ENCODE peak calls at places on chromosomes 13 and 19, in seven cellular contexts. Q is mesendoderm, U is H1, D is mesenchymal stem cell, K is H9, I is trophoblast cell, L is IMR-90. X is an unnamed sample.

GRCh38 chr13:98842074-98842473 is 89.6 kb upstream of the SLC15A1 start:
- DNase-seq in Q (no peak), L (no peak), I (no peak), D (no peak), K (no peak), U (no peak), X (no peak)

GRCh38 chr19:18612772-18613588 is at the start of gene TMEM59L:
- DNase-seq in D (no peak), U (peak), K (no peak), L (no peak), I (no peak), Q (no peak), X (no peak)

GRCh38 chr19:14775855-14776254 is 2.5 kb downstream of the ADGRE2 start:
- DNase-seq in D (no peak), I (peak), K (peak), Q (no peak), U (peak), L (no peak), X (no peak)

GRCh38 chr13:40340368-40341085 is 325.9 kb downstream of the FOXO1 start:
- DNase-seq in D (no peak), L (no peak), I (peak), Q (peak), U (no peak), K (no peak), X (peak)

GRCh38 chr13:65530688-65531087 is 1699.4 kb downstream of the PCDH9 start:
- DNase-seq in K (no peak), L (no peak), U (no peak), D (peak), I (no peak), Q (no peak), X (no peak)

GRCh38 chr19:1259873-1260748 is 9.0 kb upstream of the CIRBP start:
- DNase-seq in I (peak), Q (peak), K (no peak), L (no peak), D (no peak), U (no peak), X (no peak)

GRCh38 chr19:43505941-43506340 is 1.4 kb upstream of the PHLDB3 start:
- DNase-seq in I (no peak), U (no peak), D (no peak), Q (no peak), K (no peak), L (no peak), X (no peak)

GRCh38 chr19:4061178-4061682 is 5.5 kb downstream of the ZBTB7A start:
- DNase-seq in U (no peak), K (peak), D (no peak), I (peak), L (no peak), Q (no peak), X (no peak)

GRCh38 chr13:25213716-25214115 is 41.6 kb upstream of the AMER2 start:
- DNase-seq in D (no peak), Q (peak), L (no peak), U (no peak), K (no peak), I (peak), X (no peak)

GRCh38 chr19:55391702-55392615 is 6.2 kb downstream of the RPL28 start:
- DNase-seq in D (peak), I (peak), Q (no peak), U (no peak), K (no peak), L (peak), X (no peak)

GRCh38 chr19:53553865-53554791 is 16.2 kb downstream of the ZNF331 start:
- DNase-seq in I (peak), K (no peak), U (peak), Q (no peak), D (no peak), L (peak), X (no peak)

GRCh38 chr13:50664961-50665360 is 178.5 kb downstream of the DLEU7 start:
- DNase-seq in L (no peak), D (no peak), I (no peak), Q (no peak), K (no peak), U (no peak), X (no peak)

GRCh38 chr13:31236211-31236786 is 36.5 kb downstream of the B3GLCT start:
- DNase-seq in K (no peak), Q (peak), L (peak), I (peak), D (peak), U (no peak), X (peak)

GRCh38 chr19:11202488-11203193 is 5.3 kb upstream of the KANK2 start:
- DNase-seq in U (no peak), L (no peak), Q (no peak), D (no peak), I (no peak), K (no peak), X (no peak)

GRCh38 chr13:21106089-21106488 is 44.7 kb upstream of the LATS2 start:
- DNase-seq in K (no peak), D (peak), L (peak), I (no peak), U (no peak), Q (no peak), X (no peak)

GRCh38 chr13:64540468-64540867 is 2689.7 kb downstream of the PCDH9 start:
- DNase-seq in D (no peak), Q (no peak), I (no peak), L (peak), K (no peak), U (no peak), X (no peak)

GRCh38 chr13:92716749-92717148 is 509.9 kb upstream of the GPC6 start:
- DNase-seq in U (no peak), D (peak), K (no peak), Q (peak), L (peak), I (no peak), X (no peak)

GRCh38 chr13:24625870-24626419 is 54.3 kb upstream of the ATP12A start:
- DNase-seq in I (no peak), K (no peak), L (no peak), U (no peak), Q (no peak), D (peak), X (no peak)

GRCh38 chr19:18798384-18799352 is 7.6 kb upstream of the COMP start:
- DNase-seq in I (no peak), K (peak), D (no peak), U (no peak), L (no peak), Q (peak), X (no peak)

DNA sequence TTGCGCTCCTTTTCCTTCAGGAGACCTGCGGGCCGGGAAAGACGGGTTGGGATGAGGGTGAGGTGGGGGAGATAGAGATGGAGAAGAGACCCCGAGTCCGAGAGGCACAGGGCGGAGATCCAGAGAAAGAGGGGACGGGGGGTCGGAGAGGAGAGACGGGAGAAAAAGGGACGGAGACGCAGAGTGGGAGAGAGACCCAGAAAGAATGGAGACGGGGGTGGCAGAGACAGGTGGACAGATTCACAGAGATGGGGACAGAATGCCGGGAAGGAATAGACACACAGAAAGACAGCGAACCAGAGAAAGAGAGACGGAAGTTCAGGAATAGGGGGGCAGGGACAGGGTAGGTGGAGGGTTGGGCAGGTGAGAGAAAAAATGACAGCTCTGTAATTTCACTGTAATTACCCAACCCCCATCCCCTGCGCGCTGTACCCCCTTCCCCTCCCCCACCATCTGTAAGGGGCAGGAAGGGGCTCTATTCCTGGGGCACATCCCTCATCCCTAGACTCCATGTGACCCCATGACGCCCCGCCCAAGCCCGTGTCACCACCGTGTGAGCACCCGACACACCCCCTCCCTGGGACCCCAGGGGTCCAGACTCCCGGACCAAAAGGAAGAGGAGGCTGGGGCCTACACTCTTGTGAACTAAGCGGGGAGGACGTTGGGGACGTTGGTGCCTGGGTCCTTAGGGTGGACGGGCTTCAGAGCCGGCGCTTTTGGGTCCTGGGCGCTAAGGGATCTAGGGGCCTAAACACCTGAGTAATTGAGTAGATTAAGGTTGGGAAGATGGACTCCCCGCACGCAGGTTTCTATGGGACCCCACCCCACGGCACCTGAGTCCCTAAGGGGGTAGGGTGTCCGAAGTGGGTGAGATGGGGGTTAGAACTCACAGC is 967 bp downstream of the DBP start:
- DNase-seq in I (no peak), L (no peak), Q (no peak), U (peak), K (no peak), D (no peak), X (no peak)
- H4K8ac ChIP-seq in I (peak), L (no peak), Q (no peak), U (no peak), K (no peak), D (peak), X (no peak)

GRCh38 chr19:12611361-12611699 is 610 bp downstream of the ZNF791 start:
- DNase-seq in I (peak), K (peak), D (peak), Q (peak), U (peak), L (peak), X (peak)

GRCh38 chr19:12610540-12611360 is at the start of the genes ZNF490 and ZNF791:
- DNase-seq in Q (peak), L (peak), K (peak), U (peak), I (peak), D (peak), X (peak)

GRCh38 chr19:12603714-12604113 is 6.9 kb downstream of the ZNF490 start:
- DNase-seq in U (no peak), D (no peak), Q (no peak), I (no peak), L (peak), K (no peak), X (no peak)

DNA sequence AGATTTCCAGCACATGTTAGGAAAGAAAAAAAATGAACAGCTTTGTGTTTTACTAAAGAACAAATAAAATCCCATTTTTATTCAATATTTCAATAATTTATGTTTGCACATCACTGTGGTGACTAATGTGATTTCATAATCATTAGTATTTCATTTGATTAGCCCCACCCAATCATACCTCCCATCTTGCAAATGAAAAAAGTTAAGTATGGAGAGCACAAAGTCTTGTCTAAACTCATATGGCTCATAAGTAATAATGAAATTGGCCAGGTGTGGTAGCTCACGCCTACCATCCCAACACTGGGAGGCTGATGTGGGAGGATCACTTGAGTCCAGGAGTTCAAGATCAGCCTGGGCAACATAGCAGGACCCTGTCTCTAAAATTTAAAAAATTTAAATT is 3.8 kb downstream of the ZNF490 start:
- DNase-seq in L (no peak), I (no peak), U (no peak), D (no peak), Q (no peak), K (no peak), X (no peak)
- H2BK5ac ChIP-seq in L (no peak), I (no peak), U (no peak), D (no peak), Q (no peak), K (no peak), X (no peak)

GRCh38 chr13:111117961-111118360 is 2.9 kb downstream of the ARHGEF7 start:
- DNase-seq in U (no peak), D (no peak), K (no peak), Q (no peak), L (no peak), I (no peak), X (no peak)

GRCh38 chr13:111115841-111116500 is 861 bp downstream of the ARHGEF7 start:
- DNase-seq in K (no peak), D (peak), L (peak), U (peak), Q (peak), I (peak), X (peak)

GRCh38 chr13:111116830-111117229 is 1.7 kb downstream of the ARHGEF7 start:
- DNase-seq in D (no peak), K (no peak), Q (no peak), U (no peak), I (peak), L (peak), X (no peak)

GRCh38 chr13:111118898-111119607 is 3.9 kb downstream of the ARHGEF7 start:
- DNase-seq in U (no peak), K (no peak), Q (no peak), L (no peak), D (no peak), I (no peak), X (no peak)

DNA sequence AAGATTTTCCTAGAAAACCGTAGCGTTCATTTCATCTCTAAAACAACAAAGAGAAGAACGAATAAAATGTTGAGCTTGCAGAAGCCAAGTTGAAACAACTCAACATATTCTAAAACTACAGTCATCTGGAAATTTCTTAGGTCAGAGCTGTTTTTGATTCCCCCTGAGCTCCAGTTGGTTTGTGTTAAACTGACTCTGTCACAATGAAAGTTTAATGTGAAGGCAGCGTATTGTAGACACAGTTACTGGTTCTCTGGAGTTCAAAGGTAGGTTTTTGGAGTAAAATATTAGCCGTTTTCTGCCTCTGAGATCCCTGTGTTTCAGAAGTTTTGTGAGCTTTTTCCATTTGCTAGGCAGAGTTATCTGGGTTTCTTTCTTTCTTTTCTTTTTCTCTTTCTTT is 2.2 kb downstream of the ARHGEF7 start:
- DNase-seq in Q (no peak), U (no peak), I (peak), L (no peak), K (no peak), D (no peak), X (no peak)
- H4K8ac ChIP-seq in Q (no peak), U (no peak), I (no peak), L (no peak), K (no peak), D (no peak), X (no peak)

DNA sequence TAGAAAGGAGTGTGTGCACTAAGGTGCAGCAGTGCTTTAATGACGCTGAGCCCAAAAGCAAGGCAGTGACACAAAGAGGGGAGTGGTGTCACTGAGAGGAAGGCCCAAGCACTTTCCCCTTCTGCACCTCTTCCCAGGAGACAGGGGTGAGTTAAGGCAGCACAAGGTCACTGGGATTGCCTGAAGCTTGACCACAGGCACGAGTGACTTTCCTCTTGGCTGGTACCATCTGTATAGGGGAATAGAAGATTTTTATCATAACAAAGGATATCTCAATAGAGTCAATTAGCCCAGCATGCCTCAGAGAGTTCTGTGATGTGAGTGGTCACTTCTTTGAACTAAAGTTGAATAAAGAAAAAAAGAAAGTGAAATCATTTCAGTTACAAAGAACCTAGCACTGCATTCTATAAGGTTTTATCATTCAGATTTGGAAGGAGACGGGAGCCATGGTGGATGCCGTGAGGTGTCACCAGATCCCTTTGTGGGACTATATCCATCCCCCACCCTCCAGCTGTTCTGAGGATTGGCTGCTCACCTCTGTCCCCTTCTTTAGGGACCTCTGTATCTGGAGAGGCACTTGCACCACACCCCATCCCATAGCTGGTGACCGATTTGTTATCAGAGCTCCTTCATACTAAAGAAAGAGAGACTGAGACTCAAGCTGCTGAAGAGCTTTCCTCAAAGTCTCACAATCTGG is 291.2 kb downstream of the DCT start:
- DNase-seq in U (no peak), Q (no peak), L (no peak), I (no peak), D (no peak), K (peak), X (no peak)
- H2BK5ac ChIP-seq in U (no peak), Q (no peak), L (no peak), I (no peak), D (no peak), K (no peak), X (no peak)

GRCh38 chr13:78256479-78256878 is 337.8 kb upstream of the EDNRB start:
- DNase-seq in I (no peak), D (no peak), Q (no peak), K (no peak), U (no peak), L (no peak), X (no peak)

GRCh38 chr13:78254113-78254512 is 335.5 kb upstream of the EDNRB start:
- DNase-seq in Q (no peak), U (no peak), K (no peak), L (no peak), D (no peak), I (no peak), X (no peak)

GRCh38 chr13:78258304-78258703 is 339.7 kb upstream of the EDNRB start:
- DNase-seq in K (no peak), D (no peak), U (no peak), I (no peak), Q (peak), L (no peak), X (no peak)
- H4K8ac ChIP-seq in K (no peak), D (no peak), U (no peak), I (no peak), Q (no peak), L (no peak), X (no peak)

GRCh38 chr13:68107667-68108066 is 877.5 kb upstream of the PCDH9 start:
- DNase-seq in U (no peak), I (no peak), D (no peak), Q (no peak), K (no peak), L (no peak), X (no peak)
- H2BK5ac ChIP-seq in U (no peak), I (no peak), D (no peak), Q (no peak), K (no peak), L (no peak), X (no peak)

GRCh38 chr19:47637550-47637949 is 28.6 kb downstream of the BICRA start:
- DNase-seq in Q (no peak), D (peak), K (no peak), I (peak), U (no peak), L (no peak), X (no peak)
- H4K8ac ChIP-seq in Q (no peak), D (peak), K (no peak), I (no peak), U (peak), L (no peak), X (no peak)

DNA sequence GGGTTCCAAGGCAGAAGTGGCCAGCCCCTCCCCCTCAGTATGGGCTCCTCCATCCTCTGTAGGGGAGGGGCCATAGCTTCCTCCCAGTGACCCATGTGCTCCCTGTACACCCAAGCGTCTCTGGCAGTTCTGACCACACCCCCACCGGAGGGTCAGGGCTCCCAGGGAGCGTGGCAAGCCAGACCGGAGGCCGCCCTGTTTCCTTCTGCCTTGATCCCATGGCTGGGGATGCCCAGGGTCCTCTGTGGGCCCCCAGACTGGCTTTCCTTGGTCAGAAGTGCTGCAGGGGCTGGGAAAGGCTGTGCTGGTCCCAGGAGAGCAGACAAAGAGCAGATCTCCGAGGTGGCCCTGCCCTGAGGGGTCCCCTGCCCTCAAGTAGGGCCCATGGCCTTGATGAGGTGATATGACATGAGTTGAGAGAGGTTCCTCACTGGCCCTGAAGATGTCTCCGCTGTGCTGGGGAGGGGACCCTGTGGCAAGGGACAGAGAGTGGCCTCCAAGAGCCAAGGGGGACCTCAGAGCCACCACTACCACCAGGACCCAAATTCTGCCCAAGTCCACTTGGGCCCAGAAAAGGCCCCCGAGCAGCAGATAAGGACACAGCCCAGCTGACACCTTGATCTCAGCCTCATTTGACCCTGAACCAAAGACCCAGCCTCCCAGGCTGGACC is 7.8 kb upstream of the F2RL3 start:
- DNase-seq in K (no peak), I (no peak), L (no peak), D (no peak), Q (no peak), U (no peak), X (no peak)
- H2BK5ac ChIP-seq in K (no peak), I (no peak), L (no peak), D (no peak), Q (no peak), U (no peak), X (no peak)